ENCODE peak calls at places on chromosomes 7 and 10, in nine cellular contexts. J is caudate nucleus, I is PC-9, D is upper lobe of right lung, E is right cardiac atrium, X is fibroblast of lung, K is HEK293T, B is KBM-7, U is prostate gland. A is an unnamed sample.

GRCh38 chr10:130623680-130624271 is 487.6 kb downstream of the GLRX3 start:
- DNase-seq in J (no peak), I (no peak), D (no peak), E (no peak), X (no peak), K (no peak), B (no peak), U (no peak), A (no peak)

GRCh38 chr7:65265959-65266519 is 107.6 kb upstream of the ZNF92 start:
- DNase-seq in J (no peak), I (no peak), D (peak), E (no peak), X (no peak), K (no peak), B (no peak), U (no peak), A (no peak)

GRCh38 chr7:120055300-120055699 is 217.7 kb upstream of the KCND2 start:
- DNase-seq in J (no peak), I (peak), D (no peak), E (no peak), X (peak), K (no peak), B (no peak), U (no peak), A (peak)

GRCh38 chr7:56009695-56010094 is 41.5 kb downstream of the PSPH start:
- DNase-seq in J (peak), I (no peak), D (no peak), E (no peak), X (peak), K (no peak), B (no peak), U (peak), A (no peak)

GRCh38 chr7:121273467-121274167 is 55.2 kb upstream of the WNT16 start:
- DNase-seq in J (no peak), I (no peak), D (no peak), E (no peak), X (peak), K (no peak), B (no peak), U (no peak), A (no peak)

GRCh38 chr7:144468990-144469732 is 65.7 kb upstream of the NOBOX start:
- DNase-seq in J (no peak), I (peak), D (no peak), E (no peak), X (no peak), K (no peak), B (no peak), U (no peak), A (peak)

GRCh38 chr10:22427101-22427500 is 81.8 kb downstream of the SPAG6 start:
- DNase-seq in J (no peak), I (peak), D (no peak), E (no peak), X (peak), K (peak), B (no peak), U (no peak), A (peak)

GRCh38 chr7:6636741-6637543 is at the start of gene ZNF316:
- DNase-seq in J (peak), I (no peak), D (peak), E (peak), X (peak), K (peak), B (no peak), U (peak), A (peak)

GRCh38 chr10:24889636-24890035 is 62.8 kb downstream of the PRTFDC1 start:
- DNase-seq in J (no peak), I (peak), D (no peak), E (no peak), X (peak), K (no peak), B (no peak), U (no peak), A (no peak)

GRCh38 chr10:132957981-132958885 is 15.9 kb upstream of the CFAP46 start:
- DNase-seq in J (no peak), I (no peak), D (no peak), E (no peak), X (no peak), K (no peak), B (no peak), U (no peak), A (no peak)

GRCh38 chr10:73032536-73032935 is 64.1 kb downstream of the P4HA1 start:
- DNase-seq in J (no peak), I (no peak), D (no peak), E (no peak), X (no peak), K (no peak), B (no peak), U (no peak), A (no peak)